ENCODE peak calls at places on chromosomes 3 and 15, in five cellular contexts. Y is stimulated activated CD4-positive, alpha-beta T cell treated with anti-CD3 and anti-CD28 coated beads, Interleukin-2, amount 100 ng/mL, for 24 hours; D is brain microvascular endothelial cell; S is RKO; J is caudate nucleus. O is an unnamed sample.

GRCh38 chr15:63981596-63982320 is 64.5 kb downstream of the DAPK2 start:
- DNase-seq in Y (no peak), D (no peak), S (no peak), J (no peak), O (no peak)

GRCh38 chr3:177197934-177198484 is 727 bp upstream of the TBL1XR1 start:
- DNase-seq in Y (no peak), D (no peak), S (no peak), J (no peak), O (peak; percentile 41)

GRCh38 chr3:71987089-71987735 is 202.3 kb upstream of the PROK2 start:
- DNase-seq in Y (no peak), D (peak; percentile 9), S (peak; percentile 37), J (no peak), O (no peak)

GRCh38 chr3:147191795-147192385 is 214.5 kb downstream of the ZIC4 start:
- DNase-seq in Y (no peak), D (peak; percentile 68), S (peak; percentile 63), J (no peak), O (peak; percentile 22)

GRCh38 chr15:93088981-93089854 is at the start of gene RGMA:
- DNase-seq in Y (peak; percentile 30), D (no peak), S (no peak), J (no peak), O (peak; percentile 23)

GRCh38 chr15:42619641-42620371 is 44.4 kb downstream of the STARD9 start:
- DNase-seq in Y (no peak), D (no peak), S (no peak), J (no peak), O (no peak)

GRCh38 chr3:45655906-45656305 is 33.3 kb upstream of the SACM1L start:
- DNase-seq in Y (no peak), D (no peak), S (peak; percentile 35), J (no peak), O (no peak)

GRCh38 chr15:90219421-90220141 is 14.2 kb downstream of the CIB1 start:
- DNase-seq in Y (peak; percentile 71), D (no peak), S (no peak), J (no peak), O (no peak)

GRCh38 chr3:169668081-169668956 is 4.8 kb upstream of the MECOM start:
- DNase-seq in Y (peak; percentile 51), D (no peak), S (peak; percentile 48), J (no peak), O (no peak)

GRCh38 chr3:122758877-122759670 is 34.6 kb downstream of the HSPBAP1 start:
- DNase-seq in Y (no peak), D (no peak), S (no peak), J (no peak), O (no peak)

GRCh38 chr15:52503788-52504496 is 24.7 kb downstream of the MYO5A start:
- DNase-seq in Y (no peak), D (peak; percentile 37), S (peak; percentile 26), J (no peak), O (no peak)

GRCh38 chr15:91853501-91853967 is at the start of gene SLCO3A1:
- DNase-seq in Y (peak; percentile 73), D (no peak), S (peak; percentile 51), J (peak; percentile 84), O (peak; percentile 82)

GRCh38 chr15:87631775-87632174 is 624.8 kb downstream of the NTRK3 start:
- DNase-seq in Y (no peak), D (no peak), S (no peak), J (no peak), O (no peak)

GRCh38 chr3:76349715-76350480 is 564.5 kb upstream of the ZNF717 start:
- DNase-seq in Y (no peak), D (no peak), S (no peak), J (no peak), O (no peak)